ENCODE peak calls at places on chromosome 1, in four cellular contexts. S is Right ventricle myocardium superior, M is HT1080, V is HCT116. L is an unnamed sample.

GRCh38 chr1:177854951-177855350 is 114.9 kb downstream of the SEC16B start:
- DNase-seq in M (no peak), V (no peak), S (peak), L (no peak)

GRCh38 chr1:154463512-154463990 is 38.5 kb upstream of the TDRD10 start:
- DNase-seq in S (no peak), M (peak), V (no peak), L (no peak)

GRCh38 chr1:59180715-59181114 is 116.2 kb upstream of the FGGY start:
- DNase-seq in S (no peak), M (no peak), V (no peak), L (no peak)

GRCh38 chr1:79646885-79647284 is 640.4 kb upstream of the ADGRL4 start:
- DNase-seq in M (no peak), S (no peak), V (no peak), L (no peak)

GRCh38 chr1:89908294-89908992 is 86.5 kb upstream of the ZNF326 start:
- DNase-seq in M (peak), V (no peak), S (no peak), L (no peak)

GRCh38 chr1:161763522-161764098 is 2.5 kb upstream of the ATF6 start:
- DNase-seq in M (no peak), S (no peak), V (peak), L (no peak)

GRCh38 chr1:106924360-106924759 is 132.1 kb upstream of the PRMT6 start:
- DNase-seq in M (peak), S (no peak), V (no peak), L (no peak)

GRCh38 chr1:243946946-243947345 is 96.9 kb upstream of the AKT3 start:
- DNase-seq in V (no peak), S (no peak), M (peak), L (no peak)

GRCh38 chr1:31426249-31426922 is 13.4 kb downstream of the SERINC2 start:
- DNase-seq in V (no peak), M (no peak), S (no peak), L (no peak)

GRCh38 chr1:219459321-219460105 is 153.4 kb downstream of the ZC3H11B start:
- DNase-seq in V (no peak), M (no peak), S (no peak), L (no peak)

GRCh38 chr1:28832966-28833365 is 21.0 kb downstream of the OPRD1 start:
- DNase-seq in S (no peak), M (no peak), V (no peak), L (no peak)

GRCh38 chr1:201399352-201400126 is 415 bp upstream of the LAD1 start:
- DNase-seq in M (no peak), V (peak), S (no peak), L (no peak)

GRCh38 chr1:111142358-111142975 is 2.4 kb downstream of the CEPT1 start:
- DNase-seq in M (no peak), S (no peak), V (no peak), L (no peak)

GRCh38 chr1:229124471-229125198 is 146.3 kb upstream of the RAB4A start:
- DNase-seq in V (no peak), M (no peak), S (no peak), L (no peak)

GRCh38 chr1:145926706-145927072 is 595 bp downstream of the RBM8A start:
- DNase-seq in M (peak), V (no peak), S (no peak), L (no peak)

GRCh38 chr1:193060938-193061337 is 1.5 kb downstream of the RO60 start:
- DNase-seq in V (no peak), S (no peak), M (peak), L (no peak)

GRCh38 chr1:202270871-202271326 is 70.8 kb downstream of the UBE2T start:
- DNase-seq in S (no peak), V (no peak), M (no peak), L (no peak)

GRCh38 chr1:18363436-18363835 is 117.3 kb upstream of the KLHDC7A start:
- DNase-seq in V (no peak), S (no peak), M (no peak), L (no peak)

GRCh38 chr1:230308039-230308438 is 118.1 kb downstream of the PGBD5 start:
- DNase-seq in V (peak), M (peak), S (peak), L (peak)

GRCh38 chr1:198175418-198176170 is 18.8 kb downstream of the NEK7 start:
- DNase-seq in V (no peak), M (no peak), S (no peak), L (no peak)

GRCh38 chr1:160726498-160727391 is 12.3 kb upstream of the SLAMF7 start:
- DNase-seq in M (peak), V (peak), S (no peak), L (peak)

GRCh38 chr1:29052100-29052499 is 71.6 kb downstream of the TMEM200B start:
- DNase-seq in S (no peak), V (no peak), M (no peak), L (no peak)

GRCh38 chr1:107588321-107588720 is 376.7 kb downstream of the VAV3 start:
- DNase-seq in V (no peak), M (no peak), S (no peak), L (no peak)

GRCh38 chr1:85049735-85050166 is 1.5 kb upstream of the MCOLN3 start:
- DNase-seq in V (no peak), M (no peak), S (no peak), L (no peak)

GRCh38 chr1:98188769-98189168 is 267.9 kb upstream of the DPYD start:
- DNase-seq in V (no peak), M (no peak), S (no peak), L (no peak)

GRCh38 chr1:94580367-94581115 is 39.0 kb upstream of the F3 start:
- DNase-seq in S (no peak), V (no peak), M (peak), L (no peak)

GRCh38 chr1:240466509-240466908 is 145.4 kb downstream of the GREM2 start:
- DNase-seq in V (no peak), S (no peak), M (no peak), L (no peak)

GRCh38 chr1:231091853-231092301 is 51.8 kb upstream of the FAM89A start:
- DNase-seq in M (peak), S (no peak), V (peak), L (no peak)

GRCh38 chr1:110248746-110249145 is 38.6 kb downstream of the KCNC4 start:
- DNase-seq in M (no peak), V (no peak), S (no peak), L (no peak)

GRCh38 chr1:98766241-98766640 is 104.7 kb downstream of the SNX7 start:
- DNase-seq in V (no peak), S (no peak), M (no peak), L (no peak)

GRCh38 chr1:182098301-182098700 is 36.8 kb upstream of the ZNF648 start:
- DNase-seq in M (no peak), S (no peak), V (no peak), L (no peak)

GRCh38 chr1:22582670-22583635 is 19.7 kb downstream of the EPHA8 start:
- DNase-seq in M (no peak), S (peak), V (no peak), L (no peak)

GRCh38 chr1:5596651-5597050 is 395.6 kb downstream of the NPHP4 start:
- DNase-seq in S (no peak), V (no peak), M (no peak), L (no peak)